ENCODE peak calls at places on chromosome 9, in four cellular contexts. K is HAP-1, L is amniotic epithelial cell, X is AG09319. W is an unnamed sample.

GRCh38 chr9:114016629-114017423 is 61.3 kb downstream of the AMBP start:
- DNase-seq in K (no peak), L (no peak), X (no peak), W (no peak)

GRCh38 chr9:13487936-13488335 is 208.4 kb upstream of the MPDZ start:
- DNase-seq in K (no peak), L (no peak), X (no peak), W (no peak)

GRCh38 chr9:33329117-33329563 is 38.8 kb downstream of the NFX1 start:
- DNase-seq in K (no peak), L (peak), X (peak), W (no peak)

GRCh38 chr9:78620764-78621163 is 323.8 kb downstream of the PSAT1 start:
- DNase-seq in K (no peak), L (no peak), X (no peak), W (no peak)

GRCh38 chr9:111833941-111834340 is 39.2 kb upstream of the SHOC1 start:
- DNase-seq in K (no peak), L (peak), X (no peak), W (no peak)

GRCh38 chr9:93820667-93821306 is 134.4 kb downstream of the BARX1 start:
- DNase-seq in K (no peak), L (no peak), X (no peak), W (no peak)

GRCh38 chr9:123974471-123974870 is 37.1 kb upstream of the LHX2 start:
- DNase-seq in K (no peak), L (no peak), X (no peak), W (no peak)

GRCh38 chr9:97954550-97954989 is 16.6 kb upstream of the HEMGN start:
- DNase-seq in K (peak), L (peak), X (no peak), W (peak)

GRCh38 chr9:36823466-36823865 is 210.6 kb downstream of the PAX5 start:
- DNase-seq in K (no peak), L (no peak), X (no peak), W (no peak)

GRCh38 chr9:133347515-133347984 is 381 bp downstream of the MED22 start:
- DNase-seq in K (no peak), L (no peak), X (no peak), W (no peak)

GRCh38 chr9:127973169-127974001 is 7.4 kb downstream of the EEIG1 start:
- DNase-seq in K (no peak), L (no peak), X (no peak), W (no peak)

GRCh38 chr9:95874303-95874988 is 1.0 kb upstream of the ERCC6L2 start:
- DNase-seq in K (no peak), L (no peak), X (no peak), W (no peak)

GRCh38 chr9:133995012-133995896 is 3.1 kb upstream of the VAV2 start:
- DNase-seq in K (no peak), L (no peak), X (no peak), W (no peak)

GRCh38 chr9:120708526-120709224 is 5.6 kb downstream of the MEGF9 start:
- DNase-seq in K (no peak), L (peak), X (no peak), W (no peak)

GRCh38 chr9:84271004-84271886 is 69.3 kb downstream of the SLC28A3 start:
- DNase-seq in K (peak), L (peak), X (peak), W (no peak)

GRCh38 chr9:87614402-87614801 is 111.5 kb upstream of the CTSL start:
- DNase-seq in K (no peak), L (no peak), X (no peak), W (peak)

GRCh38 chr9:133139246-133140173 is 18.5 kb upstream of the RALGDS start:
- DNase-seq in K (no peak), L (no peak), X (no peak), W (no peak)

GRCh38 chr9:78620303-78620702 is 323.4 kb downstream of the PSAT1 start:
- DNase-seq in K (no peak), L (no peak), X (no peak), W (no peak)

GRCh38 chr9:125432715-125433385 is 171.2 kb downstream of the GAPVD1 start:
- DNase-seq in K (no peak), L (no peak), X (no peak), W (no peak)

GRCh38 chr9:114387678-114388431 is at the start of gene AKNA:
- DNase-seq in K (no peak), L (peak), X (peak), W (peak)

GRCh38 chr9:79224672-79225433 is 346.9 kb upstream of the TLE4 start:
- DNase-seq in K (no peak), L (peak), X (peak), W (peak)

GRCh38 chr9:131656356-131657030 is 83.4 kb downstream of the RAPGEF1 start:
- DNase-seq in K (no peak), L (no peak), X (no peak), W (peak)